ENCODE peak calls at places on chromosomes 6 and 20, in six cellular contexts. I is PC-3; Z is endothelial cell; W is CD4-positive, alpha-beta T cell; O is progenitor cell of endocrine pancreas; E is psoas muscle. D is an unnamed sample.

GRCh38 chr6:12126051-12126450 is 113.9 kb downstream of the HIVEP1 start:
- DNase-seq in Z (no peak), W (no peak), I (no peak), E (no peak), O (no peak), D (no peak)

GRCh38 chr6:163902993-163903392 is 488.5 kb downstream of the QKI start:
- DNase-seq in E (no peak), I (no peak), W (no peak), O (no peak), Z (no peak), D (no peak)

GRCh38 chr6:43021270-43022047 is at the start of gene RRP36:
- DNase-seq in E (peak), I (peak), O (peak), Z (peak), W (peak), D (peak)

GRCh38 chr20:25257130-25257529 is 9.2 kb downstream of the PYGB start:
- DNase-seq in E (no peak), O (no peak), I (no peak), W (no peak), Z (no peak), D (no peak)

GRCh38 chr20:23340524-23340923 is 10.1 kb upstream of the NXT1 start:
- DNase-seq in W (no peak), Z (peak), E (peak), I (peak), O (peak), D (peak)

GRCh38 chr6:26309731-26310142 is 55.3 kb upstream of the BTN3A2 start:
- DNase-seq in E (no peak), O (no peak), Z (no peak), W (no peak), I (peak), D (peak)

GRCh38 chr6:73867411-73867810 is 171.4 kb downstream of the CD109 start:
- DNase-seq in O (no peak), E (no peak), I (no peak), W (no peak), Z (no peak), D (peak)

GRCh38 chr6:138526822-138527235 is 27.5 kb upstream of the NHSL1 start:
- DNase-seq in W (no peak), I (no peak), O (no peak), E (no peak), Z (no peak), D (no peak)

GRCh38 chr6:37339911-37340638 is 13.7 kb upstream of the RNF8 start:
- DNase-seq in I (no peak), W (no peak), E (no peak), Z (no peak), O (no peak), D (peak)

DNA sequence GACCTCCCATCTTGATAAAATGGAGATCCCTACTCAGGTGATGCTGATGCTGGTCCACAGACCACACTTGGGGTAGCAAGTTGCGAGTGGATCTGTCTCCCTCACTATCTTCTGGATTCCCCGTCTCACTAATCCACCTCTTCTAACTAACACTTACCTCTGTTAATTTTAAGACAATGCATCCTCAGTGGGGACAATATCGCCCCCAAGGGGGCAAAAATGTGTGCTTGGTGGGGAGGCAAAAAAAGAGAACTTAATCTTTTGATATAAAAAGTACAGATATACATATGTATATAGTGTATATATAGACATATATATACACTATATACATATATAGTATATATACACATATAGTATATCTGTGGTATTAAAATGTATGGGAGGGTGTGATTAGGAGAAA is 4.3 kb downstream of the LRFN2 start:
- DNase-seq in I (no peak), W (no peak), O (no peak), E (no peak), Z (no peak), D (no peak)
- TF ChIP-seq CTCF in I (no peak), W (no peak), O (no peak), E (no peak), Z (peak), D (no peak)

DNA sequence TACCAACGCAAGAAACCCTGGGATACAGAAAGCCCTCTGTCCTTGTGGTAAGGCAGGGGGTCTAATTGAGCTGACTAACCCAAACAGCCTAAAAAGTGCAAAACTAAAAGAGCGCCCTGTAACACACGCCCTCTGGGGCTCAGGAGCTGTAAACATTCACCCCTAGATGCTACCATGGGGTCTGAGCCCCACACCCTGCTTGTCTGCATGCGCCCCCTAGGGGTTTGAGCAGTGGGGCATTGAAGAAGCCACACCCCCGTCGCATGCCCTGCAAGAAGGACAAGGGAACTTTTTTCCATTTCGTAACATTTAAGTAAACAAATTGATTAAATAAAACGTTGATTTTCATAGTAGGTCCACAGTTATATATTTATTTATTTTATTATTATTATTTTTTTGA is 616.9 kb upstream of the MAN1A1 start:
- DNase-seq in I (peak), E (no peak), Z (no peak), W (no peak), O (no peak), D (no peak)
- TF ChIP-seq CTCF in I (peak), E (no peak), Z (no peak), W (no peak), O (no peak), D (no peak)

GRCh38 chr6:6057442-6058053 is 50.8 kb upstream of the NRN1 start:
- DNase-seq in W (no peak), O (no peak), Z (peak), E (no peak), I (peak), D (peak)
- TF ChIP-seq CTCF in W (peak), O (peak), Z (peak), E (peak), I (peak), D (peak)

DNA sequence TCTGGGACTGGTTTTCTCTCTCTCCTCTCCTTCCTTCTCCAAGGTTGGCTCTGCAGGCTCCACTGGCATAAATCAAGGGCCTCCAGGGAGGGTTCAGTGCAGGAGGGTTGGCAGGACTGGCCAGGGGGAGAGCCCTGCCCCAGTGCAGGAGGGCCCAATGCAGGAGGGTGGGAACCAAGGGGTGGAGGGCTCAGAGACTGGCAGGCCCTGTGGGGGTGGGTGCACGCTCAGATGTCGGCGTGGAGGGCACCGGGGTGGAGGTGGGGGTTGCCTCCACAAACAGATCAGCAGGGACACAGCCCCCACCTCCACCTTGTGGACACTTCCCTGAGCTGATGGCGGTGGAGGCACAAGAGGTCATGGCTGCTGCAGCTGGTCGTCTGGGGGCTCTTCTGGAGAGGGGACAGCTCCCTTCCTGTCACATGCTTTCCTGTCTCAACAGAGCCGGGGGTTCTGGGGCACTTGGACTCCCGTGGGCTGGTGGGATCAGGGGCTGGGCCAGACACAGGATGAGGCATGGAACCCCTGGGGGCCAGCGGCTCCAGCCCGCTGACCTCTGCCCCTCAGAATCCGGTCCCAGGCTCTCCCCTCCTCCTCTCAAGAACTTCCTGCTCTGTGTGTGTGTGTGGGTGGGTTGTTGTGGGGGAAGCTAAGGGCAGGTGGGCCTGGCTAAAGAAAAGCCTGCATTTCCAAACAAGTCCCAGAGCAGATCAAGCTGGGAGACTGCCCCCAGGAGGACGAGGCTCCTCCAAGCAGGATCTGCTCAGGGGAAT is 2.7 kb upstream of the ABHD16B start:
- DNase-seq in W (no peak), O (no peak), I (no peak), E (no peak), Z (peak), D (no peak)
- TF ChIP-seq CTCF in W (no peak), O (peak), I (peak), E (peak), Z (no peak), D (peak)

GRCh38 chr6:15512126-15512525 is 150.7 kb downstream of the DTNBP1 start:
- DNase-seq in Z (peak), I (peak), W (no peak), O (no peak), E (no peak), D (no peak)
- TF ChIP-seq CTCF in Z (no peak), I (peak), W (no peak), O (peak), E (peak), D (peak)

GRCh38 chr6:20885076-20885475 is 350.8 kb downstream of the CDKAL1 start:
- DNase-seq in W (no peak), Z (no peak), I (no peak), O (no peak), E (no peak), D (no peak)
- TF ChIP-seq CTCF in W (no peak), Z (no peak), I (no peak), O (no peak), E (no peak), D (no peak)

DNA sequence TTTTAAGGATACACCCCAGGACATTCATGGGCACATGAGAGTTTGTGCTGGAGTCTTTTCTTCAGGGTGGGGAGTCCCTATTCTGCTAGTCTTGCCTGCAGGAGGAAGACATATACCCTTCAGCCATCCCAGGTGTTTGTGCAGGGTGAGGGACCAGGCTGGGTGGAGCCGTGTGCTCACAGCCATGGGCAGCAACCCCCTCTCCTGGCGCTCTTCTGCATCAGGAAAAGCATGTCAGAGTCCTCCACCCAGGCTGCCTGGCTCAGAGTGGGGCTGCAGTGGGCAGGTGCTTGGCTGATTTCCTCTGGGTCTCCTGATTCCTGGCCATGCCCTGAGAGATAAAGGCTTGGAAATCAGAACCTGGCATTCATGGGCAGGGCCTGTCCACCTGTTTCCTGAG is 22.7 kb upstream of the MLN start:
- DNase-seq in Z (no peak), E (no peak), W (no peak), O (no peak), I (no peak), D (no peak)
- TF ChIP-seq CTCF in Z (no peak), E (no peak), W (no peak), O (no peak), I (peak), D (no peak)

DNA sequence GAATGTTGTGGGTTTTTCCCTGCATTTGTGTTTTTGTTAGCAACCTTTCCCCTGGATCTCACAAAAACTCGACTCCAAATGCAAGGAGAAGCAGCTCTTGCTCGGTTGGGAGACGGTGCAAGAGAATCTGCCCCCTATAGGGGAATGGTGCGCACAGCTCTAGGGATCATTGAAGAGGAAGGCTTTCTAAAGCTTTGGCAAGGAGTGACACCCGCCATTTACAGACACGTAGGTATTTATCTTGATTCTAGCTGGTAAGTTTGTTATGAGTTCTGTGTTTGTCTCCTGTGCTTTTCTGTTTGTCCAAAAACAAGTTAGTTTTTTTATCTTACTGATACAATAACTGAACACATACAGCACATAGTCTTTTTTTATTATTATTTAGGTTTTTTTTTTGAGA is 3.0 kb downstream of the SLC25A27 start:
- DNase-seq in O (peak), E (no peak), Z (peak), I (peak), W (no peak), D (no peak)
- TF ChIP-seq CTCF in O (peak), E (peak), Z (peak), I (peak), W (no peak), D (peak)

GRCh38 chr6:48474136-48474535 is 363.1 kb upstream of the PTCHD4 start:
- DNase-seq in O (no peak), E (no peak), Z (no peak), W (no peak), I (no peak), D (no peak)

GRCh38 chr6:48474764-48475674 is 364.0 kb upstream of the PTCHD4 start:
- DNase-seq in I (peak), W (no peak), E (no peak), Z (no peak), O (no peak), D (no peak)

GRCh38 chr6:48472121-48472520 is 361.1 kb upstream of the PTCHD4 start:
- DNase-seq in I (no peak), O (no peak), Z (no peak), W (no peak), E (no peak), D (no peak)

GRCh38 chr6:48472535-48472934 is 361.5 kb upstream of the PTCHD4 start:
- DNase-seq in E (no peak), Z (no peak), I (no peak), O (no peak), W (no peak), D (no peak)

GRCh38 chr6:48476257-48476656 is 365.3 kb upstream of the PTCHD4 start:
- DNase-seq in I (peak), O (no peak), Z (peak), E (no peak), W (no peak), D (no peak)
- TF ChIP-seq CTCF in I (peak), O (peak), Z (no peak), E (no peak), W (no peak), D (no peak)

D was measured in AG10803.